ENCODE peak calls at places on chromosomes 5 and 9, in six cellular contexts. M is psoas muscle, C is tibial artery, A is astrocyte, K is tibial nerve, Z is pancreas. S is an unnamed sample.

GRCh38 chr5:10304932-10305331 is 2.8 kb downstream of the CMBL start:
- DNase-seq in C (no peak), A (no peak), M (peak; percentile 60), K (no peak), Z (no peak), S (peak; percentile 59)

GRCh38 chr5:82549263-82549662 is 271.1 kb upstream of the RPS23 start:
- DNase-seq in C (no peak), K (no peak), Z (no peak), M (no peak), A (peak; percentile 63), S (no peak)

GRCh38 chr9:36163049-36163839 is 5.9 kb upstream of the CCIN start:
- DNase-seq in C (peak; percentile 86), Z (peak; percentile 61), M (peak; percentile 85), K (no peak), A (peak; percentile 87), S (no peak)

GRCh38 chr5:156559955-156560354 is 233.0 kb downstream of the SGCD start:
- DNase-seq in K (no peak), M (no peak), A (no peak), C (no peak), Z (no peak), S (no peak)

GRCh38 chr9:115117999-115118470 is at the start of gene TNC:
- DNase-seq in A (peak; percentile 89), K (peak; percentile 37), Z (peak; percentile 19), C (peak; percentile 87), M (peak; percentile 54), S (peak; percentile 12)

GRCh38 chr5:180853121-180853520 is 8.0 kb downstream of the ZFP62 start:
- DNase-seq in K (no peak), M (no peak), Z (no peak), A (no peak), C (no peak), S (no peak)

GRCh38 chr5:116076496-116076895 is 8.3 kb upstream of the COMMD10 start:
- DNase-seq in C (no peak), M (no peak), K (no peak), A (no peak), Z (no peak), S (no peak)

GRCh38 chr9:104682642-104683041 is 11.7 kb upstream of the OR13D1 start:
- DNase-seq in Z (no peak), K (no peak), A (peak; percentile 22), C (no peak), M (no peak), S (no peak)

GRCh38 chr5:1142886-1143669 is 31.2 kb upstream of the SLC12A7 start:
- DNase-seq in K (no peak), M (no peak), Z (no peak), C (no peak), A (no peak), S (no peak)

GRCh38 chr9:126715382-126715781 is 89.5 kb upstream of the ZBTB43 start:
- DNase-seq in K (no peak), C (no peak), Z (no peak), M (no peak), A (no peak), S (no peak)

GRCh38 chr5:122639852-122640251 is 135.0 kb upstream of the SNX2 start:
- DNase-seq in Z (no peak), M (no peak), C (no peak), A (no peak), K (no peak), S (no peak)

GRCh38 chr5:75335952-75336624 is 932 bp upstream of the HMGCR start:
- DNase-seq in C (no peak), Z (peak; percentile 39), A (peak; percentile 83), K (peak; percentile 16), M (no peak), S (peak; percentile 21)

GRCh38 chr5:144511581-144512072 is 341.0 kb downstream of the KCTD16 start:
- DNase-seq in M (no peak), K (no peak), A (no peak), C (no peak), Z (no peak), S (no peak)

GRCh38 chr9:104899759-104900247 is 28.2 kb downstream of the ABCA1 start:
- DNase-seq in M (no peak), K (no peak), Z (no peak), A (no peak), C (no peak), S (no peak)

GRCh38 chr9:80842383-80842782 is 847.0 kb downstream of the TLE1 start:
- DNase-seq in M (no peak), A (peak; percentile 8), K (peak; percentile 8), C (no peak), Z (no peak), S (no peak)

GRCh38 chr5:177025139-177025538 is 2.6 kb downstream of the ZNF346 start:
- DNase-seq in M (no peak), K (no peak), A (no peak), Z (no peak), C (no peak), S (no peak)

GRCh38 chr9:15622596-15622995 is 69.8 kb downstream of the CCDC171 start:
- DNase-seq in C (no peak), A (peak; percentile 12), K (no peak), M (no peak), Z (no peak), S (no peak)

GRCh38 chr5:7871560-7872113 is 2.7 kb downstream of the MTRR start:
- DNase-seq in K (no peak), A (no peak), M (no peak), Z (no peak), C (no peak), S (no peak)

GRCh38 chr5:176825957-176826356 is 15.6 kb downstream of the UNC5A start:
- DNase-seq in K (no peak), A (no peak), Z (no peak), M (peak; percentile 4), C (no peak), S (no peak)

GRCh38 chr5:107670028-107670926 is 460 bp downstream of the EFNA5 start:
- DNase-seq in C (peak; percentile 67), A (peak; percentile 26), Z (peak; percentile 30), K (no peak), M (peak; percentile 57), S (no peak)

GRCh38 chr5:180339583-180340183 is 13.5 kb downstream of the GFPT2 start:
- DNase-seq in A (peak; percentile 37), M (no peak), Z (no peak), K (no peak), C (no peak), S (no peak)

GRCh38 chr5:34738381-34738780 is 82.3 kb downstream of the RAI14 start:
- DNase-seq in M (no peak), C (no peak), A (peak; percentile 45), Z (no peak), K (no peak), S (no peak)

GRCh38 chr9:124886866-124887492 is 25.0 kb downstream of the ARPC5L start:
- DNase-seq in K (no peak), Z (no peak), C (no peak), A (no peak), M (peak; percentile 72), S (no peak)

GRCh38 chr9:124889006-124889405 is 27.1 kb downstream of the ARPC5L start:
- DNase-seq in M (no peak), K (no peak), C (no peak), Z (no peak), A (no peak), S (no peak)

GRCh38 chr9:124885551-124885950 is 23.6 kb downstream of the ARPC5L start:
- DNase-seq in C (no peak), A (no peak), K (no peak), Z (no peak), M (no peak), S (no peak)

GRCh38 chr9:124886461-124886860 is 24.5 kb downstream of the ARPC5L start:
- DNase-seq in C (no peak), M (no peak), A (no peak), K (no peak), Z (no peak), S (no peak)

GRCh38 chr9:124887832-124888231 is 25.9 kb downstream of the ARPC5L start:
- DNase-seq in M (no peak), K (no peak), Z (no peak), A (no peak), C (no peak), S (no peak)
- TF ChIP-seq CTCF in M (no peak), K (no peak), Z (no peak), A (no peak), C (no peak), S (no peak)

GRCh38 chr9:131738293-131738692 is 1.6 kb downstream of the RAPGEF1 start:
- DNase-seq in A (no peak), M (no peak), Z (no peak), K (no peak), C (no peak), S (no peak)
- H3K36me3 ChIP-seq in A (no peaks in the 10 kb centered on the region), M (no peaks in the 10 kb centered on the region), Z (no peaks in the 10 kb centered on the region), K (no peaks in the 10 kb centered on the region), C (no peaks in the 10 kb centered on the region), S (no peaks in the 10 kb centered on the region)

DNA sequence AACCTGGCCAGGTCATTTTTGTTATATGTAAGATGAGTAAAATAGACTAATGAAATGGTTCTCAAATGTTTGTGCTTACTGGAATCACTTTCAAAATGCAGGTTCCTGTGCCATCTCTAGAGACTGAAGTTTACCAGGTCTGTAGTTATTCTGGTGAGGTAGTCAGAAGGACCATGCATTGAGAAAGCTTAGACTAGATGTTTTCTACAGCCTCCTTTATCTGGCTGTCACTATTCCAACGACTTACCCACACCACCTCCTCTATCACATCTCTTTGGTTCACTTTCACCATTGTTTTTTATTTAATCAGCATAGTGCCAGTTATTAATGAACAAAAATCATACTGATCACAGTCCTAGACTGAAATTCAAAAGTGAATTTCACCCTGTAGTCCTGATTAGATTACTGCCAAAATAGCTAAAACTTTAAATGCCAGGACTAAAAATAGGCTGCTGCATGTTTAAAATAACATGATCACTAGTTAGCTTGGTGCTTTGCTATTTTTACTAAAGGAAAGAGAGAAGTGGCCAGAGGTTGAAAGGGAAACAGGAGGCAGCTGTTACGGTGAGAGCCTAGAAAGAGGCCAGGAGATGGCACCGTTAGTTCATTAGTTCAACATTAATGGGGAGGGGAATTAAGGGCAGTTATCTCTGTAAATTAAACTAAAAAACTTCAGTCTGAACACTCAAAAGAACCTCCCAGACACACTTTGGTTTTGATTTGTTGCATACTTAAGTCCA is 13.9 kb upstream of the FNIP1 start:
- DNase-seq in A (no peak), Z (no peak), M (no peak), K (no peak), C (no peak), S (no peak)
- TF ChIP-seq CTCF in A (no peak), Z (no peak), M (peak; percentile 43), K (no peak), C (no peak), S (peak; percentile 50)

GRCh38 chr5:149808264-149808982 is 78.3 kb downstream of the PPARGC1B start:
- DNase-seq in A (no peak), M (no peak), Z (no peak), C (no peak), K (no peak), S (peak; percentile 61)

GRCh38 chr5:149811453-149811852 is 81.3 kb downstream of the PPARGC1B start:
- DNase-seq in C (no peak), M (no peak), A (no peak), K (no peak), Z (no peak), S (no peak)

GRCh38 chr5:149810856-149811255 is 80.7 kb downstream of the PPARGC1B start:
- DNase-seq in Z (no peak), K (no peak), C (no peak), M (no peak), A (no peak), S (no peak)

GRCh38 chr5:149807614-149808013 is 77.5 kb downstream of the PPARGC1B start:
- DNase-seq in M (no peak), Z (no peak), C (no peak), A (no peak), K (no peak), S (no peak)

GRCh38 chr5:149809919-149810691 is 80.0 kb downstream of the PPARGC1B start:
- DNase-seq in C (no peak), M (no peak), Z (no peak), A (no peak), K (no peak), S (no peak)
- H3K36me3 ChIP-seq in C (no peaks in the 10 kb centered on the region), M (no peaks in the 10 kb centered on the region), Z (no peaks in the 10 kb centered on the region), A (no peaks in the 10 kb centered on the region), K (no peaks in the 10 kb centered on the region), S (no peaks in the 10 kb centered on the region)

GRCh38 chr9:99947395-99947794 is 40.9 kb downstream of the STX17 start:
- DNase-seq in C (no peak), Z (no peak), K (no peak), A (no peak), M (no peak), S (no peak)
- TF ChIP-seq CTCF in C (no peak), Z (no peak), K (no peak), A (peak; percentile 25), M (no peak), S (no peak)

S was measured in gastrocnemius medialis.